ENCODE peak calls at places on chromosomes 13 and 19, in nine cellular contexts. W is C1 segment of cervical spinal cord, S is cardiac fibroblast, J is hypothalamus, I is nucleus accumbens, Z is stomach, P is fibroblast of pulmonary artery, R is COR-L47, A is endothelial cell. V is an unnamed sample.

GRCh38 chr19:57803594-57804325 is 11.0 kb downstream of the ZNF552 start:
- DNase-seq in W (no peak), S (peak; percentile 76), J (peak; percentile 1), I (no peak), Z (peak; percentile 43), P (peak; percentile 83), R (no peak), A (peak; percentile 53), V (peak; percentile 96)

GRCh38 chr13:41216160-41216559 is 21.8 kb upstream of the KBTBD7 start:
- DNase-seq in W (no peak), S (peak; percentile 52), J (no peak), I (no peak), Z (no peak), P (peak; percentile 46), R (no peak), A (no peak), V (no peak)

GRCh38 chr13:105346141-105346766 is 1189.2 kb downstream of the EFNB2 start:
- DNase-seq in W (no peak), S (peak; percentile 80), J (no peak), I (no peak), Z (no peak), P (peak; percentile 66), R (no peak), A (no peak), V (peak; percentile 89)

GRCh38 chr13:30638301-30638700 is 20.6 kb downstream of the USPL1 start:
- DNase-seq in W (no peak), S (no peak), J (no peak), I (no peak), Z (no peak), P (no peak), R (no peak), A (no peak), V (no peak)

GRCh38 chr13:111202745-111203144 is 87.6 kb downstream of the ARHGEF7 start:
- DNase-seq in W (no peak), S (peak; percentile 97), J (no peak), I (no peak), Z (no peak), P (peak; percentile 99), R (peak; percentile 55), A (no peak), V (peak; percentile 70)

GRCh38 chr13:113423225-113424170 is 29.8 kb downstream of the ADPRHL1 start:
- DNase-seq in W (no peak), S (no peak), J (no peak), I (no peak), Z (no peak), P (no peak), R (no peak), A (no peak), V (no peak)

GRCh38 chr13:107977175-107977574 is 238.2 kb downstream of the LIG4 start:
- DNase-seq in W (no peak), S (no peak), J (no peak), I (no peak), Z (no peak), P (no peak), R (peak; percentile 84), A (no peak), V (no peak)

GRCh38 chr19:16087940-16088339 is 11.6 kb downstream of the TPM4 start:
- DNase-seq in W (no peak), S (no peak), J (no peak), I (no peak), Z (no peak), P (no peak), R (no peak), A (no peak), V (no peak)

GRCh38 chr19:47598407-47599349 is 10.3 kb upstream of the BICRA start:
- DNase-seq in W (no peak), S (peak; percentile 98), J (no peak), I (no peak), Z (peak; percentile 41), P (peak; percentile 95), R (no peak), A (no peak), V (peak; percentile 93)

GRCh38 chr13:35573639-35574038 is 97.2 kb upstream of the MAB21L1 start:
- DNase-seq in W (no peak), S (no peak), J (no peak), I (no peak), Z (no peak), P (no peak), R (no peak), A (no peak), V (no peak)

GRCh38 chr13:99176309-99177276 is 24.1 kb upstream of the UBAC2 start:
- DNase-seq in W (peak; percentile 27), S (peak; percentile 63), J (no peak), I (peak; percentile 12), Z (peak; percentile 81), P (peak; percentile 67), R (peak; percentile 82), A (peak; percentile 77), V (peak; percentile 33)

GRCh38 chr19:32138416-32138815 is 207.0 kb upstream of the ZNF507 start:
- DNase-seq in W (no peak), S (no peak), J (no peak), I (no peak), Z (no peak), P (no peak), R (no peak), A (no peak), V (no peak)

GRCh38 chr19:31554360-31554759 is 205.1 kb upstream of the TSHZ3 start:
- DNase-seq in W (no peak), S (no peak), J (no peak), I (no peak), Z (no peak), P (no peak), R (no peak), A (no peak), V (no peak)

GRCh38 chr19:41928754-41929535 is 696 bp upstream of the ERFL start:
- DNase-seq in W (no peak), S (no peak), J (no peak), I (no peak), Z (no peak), P (no peak), R (no peak), A (no peak), V (no peak)

GRCh38 chr13:102799544-102800144 is 725 bp downstream of the BIVM start:
- DNase-seq in W (peak; percentile 68), S (peak; percentile 39), J (peak; percentile 66), I (peak; percentile 63), Z (peak; percentile 29), P (peak; percentile 19), R (peak; percentile 23), A (peak; percentile 48), V (no peak)

GRCh38 chr13:99894835-99895427 is 76.6 kb downstream of the ZIC5 start:
- DNase-seq in W (no peak), S (peak; percentile 9), J (no peak), I (no peak), Z (no peak), P (peak; percentile 1), R (no peak), A (peak; percentile 26), V (no peak)

GRCh38 chr19:7963566-7963965 is 20.1 kb upstream of the TIMM44 start:
- DNase-seq in W (no peak), S (no peak), J (no peak), I (no peak), Z (no peak), P (no peak), R (no peak), A (no peak), V (no peak)

GRCh38 chr19:43956827-43957226 is 5.8 kb downstream of the ZNF221 start:
- DNase-seq in W (no peak), S (no peak), J (no peak), I (no peak), Z (no peak), P (no peak), R (no peak), A (no peak), V (no peak)

GRCh38 chr13:98930014-98930625 is 47.7 kb downstream of the DOCK9 start:
- DNase-seq in W (no peak), S (no peak), J (no peak), I (peak; percentile 35), Z (no peak), P (no peak), R (no peak), A (peak; percentile 40), V (no peak)

GRCh38 chr19:703329-703650 is 5.4 kb upstream of the PALM start:
- DNase-seq in W (no peak), S (no peak), J (no peak), I (no peak), Z (no peak), P (no peak), R (no peak), A (no peak), V (no peak)

GRCh38 chr19:38224014-38224862 is at the start of gene DPF1:
- DNase-seq in W (peak; percentile 48), S (peak; percentile 64), J (no peak), I (peak; percentile 47), Z (peak; percentile 34), P (peak; percentile 64), R (peak; percentile 80), A (peak; percentile 93), V (peak; percentile 85)

GRCh38 chr13:40563350-40564125 is 102.9 kb downstream of the FOXO1 start:
- DNase-seq in W (no peak), S (peak; percentile 47), J (no peak), I (no peak), Z (no peak), P (peak; percentile 67), R (no peak), A (no peak), V (no peak)

GRCh38 chr13:26867451-26868067 is 107.0 kb upstream of the GPR12 start:
- DNase-seq in W (no peak), S (peak; percentile 37), J (no peak), I (no peak), Z (no peak), P (peak; percentile 42), R (no peak), A (peak; percentile 48), V (no peak)

GRCh38 chr13:101946411-101946810 is 455.4 kb downstream of the FGF14 start:
- DNase-seq in W (no peak), S (no peak), J (no peak), I (no peak), Z (no peak), P (no peak), R (no peak), A (no peak), V (no peak)

GRCh38 chr19:48249502-48250014 is 6.2 kb downstream of the CARD8 start:
- DNase-seq in W (peak; percentile 0), S (peak; percentile 52), J (no peak), I (peak; percentile 2), Z (peak; percentile 41), P (peak; percentile 58), R (no peak), A (peak; percentile 51), V (no peak)

GRCh38 chr19:51366999-51367564 is 894 bp upstream of the ETFB start:
- DNase-seq in W (no peak), S (no peak), J (no peak), I (peak; percentile 50), Z (peak; percentile 28), P (no peak), R (no peak), A (no peak), V (peak; percentile 10)

GRCh38 chr13:29435125-29435911 is 160.2 kb downstream of the SLC7A1 start:
- DNase-seq in W (no peak), S (peak; percentile 93), J (no peak), I (no peak), Z (no peak), P (peak; percentile 89), R (no peak), A (no peak), V (no peak)